ENCODE peak calls at places on chromosomes 6 and 20, in eight cellular contexts. One of them, this sample, is unnamed.

GRCh38 chr6:68975064-68975463 is 340.0 kb downstream of the ADGRB3 start:
- DNase-seq in kidney: no peak
- DNase-seq in MM.1S: no peak
- DNase-seq in brain microvascular endothelial cell: peak
- DNase-seq in left ventricle myocardium inferior: no peak
- DNase-seq in upper lobe of right lung: no peak
- DNase-seq in PC-3: no peak
- DNase-seq in naive thymus-derived CD4-positive, alpha-beta T cell: no peak
- DNase-seq in this sample: peak

GRCh38 chr6:87029711-87030314 is 65.1 kb downstream of the CGA start:
- DNase-seq in kidney: no peak
- DNase-seq in MM.1S: peak
- DNase-seq in brain microvascular endothelial cell: peak
- DNase-seq in left ventricle myocardium inferior: no peak
- DNase-seq in upper lobe of right lung: no peak
- DNase-seq in PC-3: peak
- DNase-seq in naive thymus-derived CD4-positive, alpha-beta T cell: no peak
- DNase-seq in this sample: no peak

GRCh38 chr6:37137201-37137880 is 32.6 kb upstream of the PIM1 start:
- DNase-seq in kidney: no peak
- DNase-seq in MM.1S: no peak
- DNase-seq in brain microvascular endothelial cell: peak
- DNase-seq in left ventricle myocardium inferior: no peak
- DNase-seq in upper lobe of right lung: no peak
- DNase-seq in PC-3: peak
- DNase-seq in naive thymus-derived CD4-positive, alpha-beta T cell: peak
- DNase-seq in this sample: no peak

GRCh38 chr6:2980465-2980855 is 9.1 kb upstream of the SERPINB6 start:
- DNase-seq in kidney: no peak
- DNase-seq in MM.1S: no peak
- DNase-seq in brain microvascular endothelial cell: no peak
- DNase-seq in left ventricle myocardium inferior: no peak
- DNase-seq in upper lobe of right lung: no peak
- DNase-seq in PC-3: peak
- DNase-seq in naive thymus-derived CD4-positive, alpha-beta T cell: no peak
- DNase-seq in this sample: no peak

GRCh38 chr6:150157076-150157475 is 14.2 kb downstream of the PPP1R14C start:
- DNase-seq in kidney: no peak
- DNase-seq in MM.1S: no peak
- DNase-seq in brain microvascular endothelial cell: no peak
- DNase-seq in left ventricle myocardium inferior: no peak
- DNase-seq in upper lobe of right lung: no peak
- DNase-seq in PC-3: no peak
- DNase-seq in naive thymus-derived CD4-positive, alpha-beta T cell: no peak
- DNase-seq in this sample: no peak

GRCh38 chr6:44651604-44652003 is 264.1 kb downstream of the CDC5L start:
- DNase-seq in kidney: no peak
- DNase-seq in MM.1S: no peak
- DNase-seq in brain microvascular endothelial cell: no peak
- DNase-seq in left ventricle myocardium inferior: no peak
- DNase-seq in upper lobe of right lung: peak
- DNase-seq in PC-3: no peak
- DNase-seq in naive thymus-derived CD4-positive, alpha-beta T cell: no peak
- DNase-seq in this sample: no peak

GRCh38 chr6:12962529-12962928 is 246.0 kb downstream of the PHACTR1 start:
- DNase-seq in kidney: no peak
- DNase-seq in MM.1S: no peak
- DNase-seq in brain microvascular endothelial cell: no peak
- DNase-seq in left ventricle myocardium inferior: no peak
- DNase-seq in upper lobe of right lung: no peak
- DNase-seq in PC-3: no peak
- DNase-seq in naive thymus-derived CD4-positive, alpha-beta T cell: no peak
- DNase-seq in this sample: no peak

GRCh38 chr20:39452583-39453193 is 490.5 kb downstream of the DHX35 start:
- DNase-seq in kidney: no peak
- DNase-seq in MM.1S: no peak
- DNase-seq in brain microvascular endothelial cell: no peak
- DNase-seq in left ventricle myocardium inferior: no peak
- DNase-seq in upper lobe of right lung: no peak
- DNase-seq in PC-3: no peak
- DNase-seq in naive thymus-derived CD4-positive, alpha-beta T cell: no peak
- DNase-seq in this sample: no peak

GRCh38 chr20:38132156-38132909 is 32.7 kb downstream of the TGM2 start:
- DNase-seq in kidney: peak
- DNase-seq in MM.1S: no peak
- DNase-seq in brain microvascular endothelial cell: no peak
- DNase-seq in left ventricle myocardium inferior: no peak
- DNase-seq in upper lobe of right lung: peak
- DNase-seq in PC-3: no peak
- DNase-seq in naive thymus-derived CD4-positive, alpha-beta T cell: no peak
- DNase-seq in this sample: no peak

GRCh38 chr20:63165538-63166422 is 50.2 kb downstream of the YTHDF1 start:
- DNase-seq in kidney: peak
- DNase-seq in MM.1S: no peak
- DNase-seq in brain microvascular endothelial cell: no peak
- DNase-seq in left ventricle myocardium inferior: no peak
- DNase-seq in upper lobe of right lung: no peak
- DNase-seq in PC-3: no peak
- DNase-seq in naive thymus-derived CD4-positive, alpha-beta T cell: no peak
- DNase-seq in this sample: no peak

GRCh38 chr20:61295249-61295648 is 43.2 kb downstream of the CDH4 start:
- DNase-seq in kidney: no peak
- DNase-seq in MM.1S: no peak
- DNase-seq in brain microvascular endothelial cell: no peak
- DNase-seq in left ventricle myocardium inferior: no peak
- DNase-seq in upper lobe of right lung: no peak
- DNase-seq in PC-3: no peak
- DNase-seq in naive thymus-derived CD4-positive, alpha-beta T cell: no peak
- DNase-seq in this sample: no peak

GRCh38 chr6:44659676-44660170 is 272.2 kb downstream of the CDC5L start:
- DNase-seq in kidney: no peak
- DNase-seq in MM.1S: no peak
- DNase-seq in brain microvascular endothelial cell: no peak
- DNase-seq in left ventricle myocardium inferior: no peak
- DNase-seq in upper lobe of right lung: peak
- DNase-seq in PC-3: no peak
- DNase-seq in naive thymus-derived CD4-positive, alpha-beta T cell: no peak
- DNase-seq in this sample: no peak

GRCh38 chr20:53934421-53935352 is 135.7 kb downstream of the BCAS1 start:
- DNase-seq in kidney: no peak
- DNase-seq in MM.1S: peak
- DNase-seq in brain microvascular endothelial cell: peak
- DNase-seq in left ventricle myocardium inferior: peak
- DNase-seq in upper lobe of right lung: no peak
- DNase-seq in PC-3: peak
- DNase-seq in naive thymus-derived CD4-positive, alpha-beta T cell: no peak
- DNase-seq in this sample: no peak

GRCh38 chr20:52365688-52366087 is 174.1 kb upstream of the ZFP64 start:
- DNase-seq in kidney: no peak
- DNase-seq in MM.1S: no peak
- DNase-seq in brain microvascular endothelial cell: no peak
- DNase-seq in left ventricle myocardium inferior: no peak
- DNase-seq in upper lobe of right lung: no peak
- DNase-seq in PC-3: no peak
- DNase-seq in naive thymus-derived CD4-positive, alpha-beta T cell: no peak
- DNase-seq in this sample: no peak

GRCh38 chr6:142935553-142936517 is 9.1 kb downstream of the HIVEP2 start:
- DNase-seq in kidney: peak
- DNase-seq in MM.1S: no peak
- DNase-seq in brain microvascular endothelial cell: no peak
- DNase-seq in left ventricle myocardium inferior: no peak
- DNase-seq in upper lobe of right lung: no peak
- DNase-seq in PC-3: no peak
- DNase-seq in naive thymus-derived CD4-positive, alpha-beta T cell: no peak
- DNase-seq in this sample: no peak

GRCh38 chr6:166955121-166955864 is 1.1 kb downstream of the RNASET2 start:
- DNase-seq in kidney: no peak
- DNase-seq in MM.1S: no peak
- DNase-seq in brain microvascular endothelial cell: no peak
- DNase-seq in left ventricle myocardium inferior: peak
- DNase-seq in upper lobe of right lung: peak
- DNase-seq in PC-3: peak
- DNase-seq in naive thymus-derived CD4-positive, alpha-beta T cell: no peak
- DNase-seq in this sample: no peak

GRCh38 chr6:15843764-15844163 is 180.9 kb upstream of the DTNBP1 start:
- DNase-seq in kidney: no peak
- DNase-seq in MM.1S: no peak
- DNase-seq in brain microvascular endothelial cell: no peak
- DNase-seq in left ventricle myocardium inferior: no peak
- DNase-seq in upper lobe of right lung: no peak
- DNase-seq in PC-3: no peak
- DNase-seq in naive thymus-derived CD4-positive, alpha-beta T cell: no peak
- DNase-seq in this sample: no peak

GRCh38 chr20:31881945-31882344 is 11.5 kb downstream of the TTLL9 start:
- DNase-seq in kidney: no peak
- DNase-seq in MM.1S: no peak
- DNase-seq in brain microvascular endothelial cell: no peak
- DNase-seq in left ventricle myocardium inferior: no peak
- DNase-seq in upper lobe of right lung: no peak
- DNase-seq in PC-3: no peak
- DNase-seq in naive thymus-derived CD4-positive, alpha-beta T cell: no peak
- DNase-seq in this sample: no peak

GRCh38 chr6:22551280-22551679 is 18.1 kb upstream of the HDGFL1 start:
- DNase-seq in kidney: no peak
- DNase-seq in MM.1S: no peak
- DNase-seq in brain microvascular endothelial cell: no peak
- DNase-seq in left ventricle myocardium inferior: no peak
- DNase-seq in upper lobe of right lung: no peak
- DNase-seq in PC-3: peak
- DNase-seq in naive thymus-derived CD4-positive, alpha-beta T cell: no peak
- DNase-seq in this sample: no peak

GRCh38 chr6:112579601-112580000 is 232.5 kb downstream of the RFPL4B start:
- DNase-seq in kidney: no peak
- DNase-seq in MM.1S: no peak
- DNase-seq in brain microvascular endothelial cell: no peak
- DNase-seq in left ventricle myocardium inferior: no peak
- DNase-seq in upper lobe of right lung: no peak
- DNase-seq in PC-3: peak
- DNase-seq in naive thymus-derived CD4-positive, alpha-beta T cell: no peak
- DNase-seq in this sample: no peak

GRCh38 chr6:91653954-91654843 is 1067.3 kb upstream of the MAP3K7 start:
- DNase-seq in kidney: no peak
- DNase-seq in MM.1S: peak
- DNase-seq in brain microvascular endothelial cell: no peak
- DNase-seq in left ventricle myocardium inferior: no peak
- DNase-seq in upper lobe of right lung: no peak
- DNase-seq in PC-3: no peak
- DNase-seq in naive thymus-derived CD4-positive, alpha-beta T cell: no peak
- DNase-seq in this sample: no peak

GRCh38 chr6:33558801-33559200 is 21.3 kb downstream of the BAK1 start:
- DNase-seq in kidney: no peak
- DNase-seq in MM.1S: no peak
- DNase-seq in brain microvascular endothelial cell: no peak
- DNase-seq in left ventricle myocardium inferior: no peak
- DNase-seq in upper lobe of right lung: no peak
- DNase-seq in PC-3: no peak
- DNase-seq in naive thymus-derived CD4-positive, alpha-beta T cell: no peak
- DNase-seq in this sample: no peak

GRCh38 chr20:10111144-10111771 is 76.5 kb downstream of the ANKEF1 start:
- DNase-seq in kidney: no peak
- DNase-seq in MM.1S: peak
- DNase-seq in brain microvascular endothelial cell: no peak
- DNase-seq in left ventricle myocardium inferior: no peak
- DNase-seq in upper lobe of right lung: no peak
- DNase-seq in PC-3: peak
- DNase-seq in naive thymus-derived CD4-positive, alpha-beta T cell: no peak
- DNase-seq in this sample: no peak

GRCh38 chr20:15317546-15318242 is 980.3 kb upstream of the FLRT3 start:
- DNase-seq in kidney: no peak
- DNase-seq in MM.1S: no peak
- DNase-seq in brain microvascular endothelial cell: no peak
- DNase-seq in left ventricle myocardium inferior: no peak
- DNase-seq in upper lobe of right lung: no peak
- DNase-seq in PC-3: no peak
- DNase-seq in naive thymus-derived CD4-positive, alpha-beta T cell: no peak
- DNase-seq in this sample: no peak

GRCh38 chr6:88804701-88805100 is 158.7 kb downstream of the RNGTT start:
- DNase-seq in kidney: no peak
- DNase-seq in MM.1S: no peak
- DNase-seq in brain microvascular endothelial cell: no peak
- DNase-seq in left ventricle myocardium inferior: no peak
- DNase-seq in upper lobe of right lung: no peak
- DNase-seq in PC-3: no peak
- DNase-seq in naive thymus-derived CD4-positive, alpha-beta T cell: no peak
- DNase-seq in this sample: no peak

GRCh38 chr6:157095569-157095968 is 227.8 kb downstream of the TMEM242 start:
- DNase-seq in kidney: no peak
- DNase-seq in MM.1S: no peak
- DNase-seq in brain microvascular endothelial cell: no peak
- DNase-seq in left ventricle myocardium inferior: no peak
- DNase-seq in upper lobe of right lung: no peak
- DNase-seq in PC-3: no peak
- DNase-seq in naive thymus-derived CD4-positive, alpha-beta T cell: no peak
- DNase-seq in this sample: no peak

GRCh38 chr20:32034581-32035397 is 17.3 kb upstream of the HCK start:
- DNase-seq in kidney: no peak
- DNase-seq in MM.1S: no peak
- DNase-seq in brain microvascular endothelial cell: no peak
- DNase-seq in left ventricle myocardium inferior: no peak
- DNase-seq in upper lobe of right lung: no peak
- DNase-seq in PC-3: no peak
- DNase-seq in naive thymus-derived CD4-positive, alpha-beta T cell: no peak
- DNase-seq in this sample: no peak

GRCh38 chr6:49713346-49713745 is at the start of gene CRISP2:
- DNase-seq in kidney: peak
- DNase-seq in MM.1S: no peak
- DNase-seq in brain microvascular endothelial cell: no peak
- DNase-seq in left ventricle myocardium inferior: no peak
- DNase-seq in upper lobe of right lung: no peak
- DNase-seq in PC-3: no peak
- DNase-seq in naive thymus-derived CD4-positive, alpha-beta T cell: no peak
- DNase-seq in this sample: no peak
- H3K27ac ChIP-seq in kidney: no peak
- H3K27ac ChIP-seq in MM.1S: no peak
- H3K27ac ChIP-seq in brain microvascular endothelial cell: no peak
- H3K27ac ChIP-seq in left ventricle myocardium inferior: no peak
- H3K27ac ChIP-seq in upper lobe of right lung: no peak
- H3K27ac ChIP-seq in PC-3: no peak
- H3K27ac ChIP-seq in naive thymus-derived CD4-positive, alpha-beta T cell: no peak
- H3K27ac ChIP-seq in this sample: no peak

GRCh38 chr6:129239825-129240491 is 357.0 kb downstream of the LAMA2 start:
- DNase-seq in kidney: no peak
- DNase-seq in MM.1S: no peak
- DNase-seq in brain microvascular endothelial cell: no peak
- DNase-seq in left ventricle myocardium inferior: no peak
- DNase-seq in upper lobe of right lung: no peak
- DNase-seq in PC-3: peak
- DNase-seq in naive thymus-derived CD4-positive, alpha-beta T cell: no peak
- DNase-seq in this sample: no peak
- H3K27ac ChIP-seq in kidney: no peak
- H3K27ac ChIP-seq in MM.1S: no peak
- H3K27ac ChIP-seq in brain microvascular endothelial cell: no peak
- H3K27ac ChIP-seq in left ventricle myocardium inferior: no peak
- H3K27ac ChIP-seq in upper lobe of right lung: no peak
- H3K27ac ChIP-seq in PC-3: no peak
- H3K27ac ChIP-seq in naive thymus-derived CD4-positive, alpha-beta T cell: no peak
- H3K27ac ChIP-seq in this sample: no peak

GRCh38 chr6:138570716-138571020 is 71.4 kb upstream of the NHSL1 start:
- DNase-seq in kidney: no peak
- DNase-seq in MM.1S: no peak
- DNase-seq in brain microvascular endothelial cell: no peak
- DNase-seq in left ventricle myocardium inferior: no peak
- DNase-seq in upper lobe of right lung: no peak
- DNase-seq in PC-3: no peak
- DNase-seq in naive thymus-derived CD4-positive, alpha-beta T cell: no peak
- DNase-seq in this sample: no peak
- H3K27ac ChIP-seq in kidney: no peak
- H3K27ac ChIP-seq in MM.1S: no peak
- H3K27ac ChIP-seq in brain microvascular endothelial cell: no peak
- H3K27ac ChIP-seq in left ventricle myocardium inferior: peak
- H3K27ac ChIP-seq in upper lobe of right lung: peak
- H3K27ac ChIP-seq in PC-3: no peak
- H3K27ac ChIP-seq in naive thymus-derived CD4-positive, alpha-beta T cell: no peak
- H3K27ac ChIP-seq in this sample: no peak

GRCh38 chr6:42960243-42961019 is at the start of gene GNMT:
- DNase-seq in kidney: peak
- DNase-seq in MM.1S: peak
- DNase-seq in brain microvascular endothelial cell: no peak
- DNase-seq in left ventricle myocardium inferior: peak
- DNase-seq in upper lobe of right lung: peak
- DNase-seq in PC-3: peak
- DNase-seq in naive thymus-derived CD4-positive, alpha-beta T cell: peak
- DNase-seq in this sample: peak
- H3K27ac ChIP-seq in kidney: no peak
- H3K27ac ChIP-seq in MM.1S: no peak
- H3K27ac ChIP-seq in brain microvascular endothelial cell: no peak
- H3K27ac ChIP-seq in left ventricle myocardium inferior: peak
- H3K27ac ChIP-seq in upper lobe of right lung: peak
- H3K27ac ChIP-seq in PC-3: no peak
- H3K27ac ChIP-seq in naive thymus-derived CD4-positive, alpha-beta T cell: peak
- H3K27ac ChIP-seq in this sample: no peak